ENCODE peak calls at places on chromosomes 1 and 21, in eight cellular contexts. C is activated naive CD8-positive, alpha-beta T cell treated with anti-CD3 and anti-CD28 coated beads for 36 hours; O is GOT3; I is M059J; P is NCI-H1105 treated with DMSO at 0.1 percent for 48 hours; J is SHP77; T is psoas muscle; Q is ACHN. G is an unnamed sample.

GRCh38 chr1:201538618-201539551 is at the start of gene NAV1:
- DNase-seq in O (peak), Q (peak), C (peak), I (peak), J (peak), T (peak), P (peak), G (peak)

GRCh38 chr1:42173155-42173933 is 8.8 kb upstream of the GUCA2A start:
- DNase-seq in I (peak), J (peak), O (no peak), C (peak), Q (peak), P (peak), T (peak), G (peak)

GRCh38 chr1:181050922-181051321 is 17.1 kb downstream of the MR1 start:
- DNase-seq in Q (no peak), P (no peak), C (no peak), T (no peak), I (no peak), J (no peak), O (no peak), G (no peak)

GRCh38 chr1:176187001-176187400 is 20.1 kb downstream of the COP1 start:
- DNase-seq in T (no peak), J (no peak), P (no peak), Q (no peak), C (no peak), I (peak), O (no peak), G (peak)

GRCh38 chr1:30599721-30600120 is 123.7 kb downstream of the MATN1 start:
- DNase-seq in O (no peak), J (no peak), Q (no peak), C (no peak), I (no peak), P (no peak), T (peak), G (no peak)

GRCh38 chr1:202023033-202023433 is 12.6 kb downstream of the ELF3 start:
- DNase-seq in Q (no peak), O (no peak), J (peak), P (peak), C (no peak), T (no peak), I (peak), G (no peak)

GRCh38 chr21:45380566-45380965 is 24.4 kb upstream of the COL18A1 start:
- DNase-seq in C (no peak), J (no peak), O (no peak), T (peak), P (no peak), I (no peak), Q (no peak), G (no peak)

GRCh38 chr1:104092698-104093097 is 343.0 kb downstream of the AMY1C start:
- DNase-seq in P (peak), J (no peak), C (no peak), Q (no peak), I (no peak), T (no peak), O (no peak), G (no peak)

GRCh38 chr1:11868331-11868730 is 9.6 kb upstream of the NPPB start:
- DNase-seq in C (no peak), P (no peak), Q (no peak), O (no peak), I (peak), J (no peak), T (no peak), G (no peak)

GRCh38 chr1:227532019-227532619 is 31.2 kb upstream of the ZNF678 start:
- DNase-seq in P (no peak), I (peak), T (peak), C (no peak), Q (no peak), O (no peak), J (no peak), G (no peak)

GRCh38 chr1:53594391-53595180 is 135.4 kb downstream of the DMRTB1 start:
- DNase-seq in Q (no peak), C (no peak), P (no peak), O (no peak), J (no peak), I (no peak), T (no peak), G (no peak)

GRCh38 chr1:81174052-81174451 is 626.7 kb upstream of the ADGRL2 start:
- DNase-seq in T (no peak), C (no peak), O (no peak), J (no peak), I (peak), P (no peak), Q (no peak), G (no peak)

GRCh38 chr1:156645666-156646065 is 3.7 kb downstream of the BCAN start:
- DNase-seq in C (no peak), P (no peak), O (no peak), Q (no peak), I (no peak), T (no peak), J (no peak), G (no peak)

GRCh38 chr1:180178511-180179161 is 24.0 kb downstream of the QSOX1 start:
- DNase-seq in T (peak), C (peak), P (peak), I (peak), J (no peak), Q (peak), O (no peak), G (peak)

GRCh38 chr1:179034720-179035119 is 9.0 kb downstream of the FAM20B start:
- DNase-seq in P (no peak), Q (no peak), C (no peak), T (no peak), I (peak), O (no peak), J (no peak), G (no peak)

GRCh38 chr1:94925561-94926364 is 1.1 kb downstream of the CNN3 start:
- DNase-seq in Q (peak), O (no peak), T (peak), C (peak), J (peak), P (peak), I (peak), G (peak)

GRCh38 chr1:97668945-97669344 is 251.9 kb downstream of the DPYD start:
- DNase-seq in Q (peak), P (no peak), T (no peak), J (peak), I (peak), O (no peak), C (no peak), G (peak)

GRCh38 chr1:29297476-29297875 is 61.2 kb downstream of the PTPRU start:
- DNase-seq in J (no peak), Q (no peak), C (no peak), I (peak), T (no peak), O (no peak), P (no peak), G (no peak)

GRCh38 chr1:84245566-84245965 is 55.9 kb upstream of the SAMD13 start:
- DNase-seq in I (peak), J (no peak), C (no peak), Q (no peak), T (no peak), O (no peak), P (no peak), G (no peak)